ENCODE peak calls at places on chromosomes 16 and 17, in six cellular contexts. S, P, C, T, D and W are unnamed samples.

GRCh38 chr16:11560701-11561439 is 25.8 kb downstream of the LITAF start:
- DNase-seq in S (no peak), P (peak), C (no peak), T (peak), D (no peak), W (no peak)

GRCh38 chr17:841313-841712 is 59.2 kb downstream of the MRM3 start:
- DNase-seq in S (no peak), P (no peak), C (no peak), T (no peak), D (no peak), W (no peak)

GRCh38 chr16:66690106-66690847 is 6.3 kb downstream of the CMTM4 start:
- DNase-seq in S (no peak), P (no peak), C (no peak), T (no peak), D (no peak), W (no peak)

GRCh38 chr16:4664538-4665418 is 28.6 kb upstream of the NUDT16L1 start:
- DNase-seq in S (no peak), P (peak), C (peak), T (peak), D (no peak), W (no peak)

GRCh38 chr16:30896203-30896889 is at the start of gene CTF1:
- DNase-seq in S (peak), P (peak), C (peak), T (peak), D (peak), W (no peak)

GRCh38 chr17:82598256-82599011 is 49.8 kb downstream of the WDR45B start:
- DNase-seq in S (peak), P (no peak), C (no peak), T (no peak), D (no peak), W (no peak)

GRCh38 chr16:53282975-53283946 is 151.0 kb upstream of the RBL2 start:
- DNase-seq in S (peak), P (no peak), C (no peak), T (no peak), D (peak), W (no peak)

GRCh38 chr17:45451131-45451530 is 18.5 kb upstream of the ARHGAP27 start:
- DNase-seq in S (no peak), P (peak), C (no peak), T (no peak), D (no peak), W (no peak)

GRCh38 chr17:76981545-76982295 is 113.5 kb downstream of the MGAT5B start:
- DNase-seq in S (no peak), P (no peak), C (no peak), T (no peak), D (no peak), W (no peak)

GRCh38 chr16:73636196-73636595 is 588.3 kb upstream of the ZFHX3 start:
- DNase-seq in S (no peak), P (no peak), C (no peak), T (no peak), D (no peak), W (no peak)

GRCh38 chr16:77660311-77660710 is 62.0 kb upstream of the NUDT7 start:
- DNase-seq in S (peak), P (no peak), C (no peak), T (no peak), D (peak), W (no peak)

GRCh38 chr17:20223808-20224328 is 214.7 kb downstream of the SPECC1 start:
- DNase-seq in S (no peak), P (no peak), C (no peak), T (no peak), D (no peak), W (no peak)
- TF ChIP-seq CTCF in S (no peak), P (no peak), C (no peak), T (no peak), D (no peak), W (no peak)

DNA sequence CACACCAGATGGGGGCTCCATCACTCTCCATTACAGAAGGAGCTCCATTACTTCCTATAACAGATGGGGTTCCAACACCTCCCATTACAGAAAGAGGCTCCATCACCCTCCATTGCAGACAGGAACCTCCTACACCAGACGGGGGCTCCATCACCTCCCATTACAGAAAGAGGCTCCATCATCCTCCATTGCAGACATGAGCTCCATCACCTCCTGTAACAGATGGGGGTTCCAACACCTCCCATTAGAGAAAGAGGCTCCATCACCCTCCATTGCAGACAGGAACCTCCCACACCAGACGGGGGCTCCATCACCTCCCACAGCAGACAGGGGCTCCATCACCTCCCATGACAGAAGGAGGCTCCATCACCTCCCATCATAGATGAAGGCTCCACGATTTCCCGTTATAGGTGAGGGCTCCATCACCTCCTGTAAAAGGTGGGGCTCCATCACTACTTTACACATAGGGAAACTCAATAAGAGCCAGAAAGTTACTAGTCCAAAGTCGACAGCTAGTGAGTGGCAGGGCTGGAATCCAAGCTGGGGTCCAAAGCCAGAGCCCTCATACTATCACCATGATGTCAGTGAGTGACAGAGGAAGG is 224.8 kb downstream of the RBFOX3 start:
- DNase-seq in S (no peak), P (no peak), C (no peak), T (no peak), D (no peak), W (no peak)
- TF ChIP-seq CTCF in S (no peak), P (no peak), C (no peak), T (no peak), D (no peak), W (no peak)

GRCh38 chr16:86019446-86020047 is 120.6 kb downstream of the IRF8 start:
- DNase-seq in S (no peak), P (peak), C (no peak), T (no peak), D (peak), W (no peak)
- TF ChIP-seq CTCF in S (peak), P (peak), C (no peak), T (no peak), D (peak), W (no peak)

GRCh38 chr16:28554634-28555423 is 1.1 kb downstream of the SGF29 start:
- DNase-seq in S (no peak), P (no peak), C (no peak), T (no peak), D (no peak), W (no peak)

GRCh38 chr16:28549301-28549899 is 4.3 kb upstream of the SGF29 start:
- DNase-seq in S (peak), P (no peak), C (no peak), T (no peak), D (no peak), W (no peak)

GRCh38 chr16:28555593-28555992 is 1.9 kb downstream of the SGF29 start:
- DNase-seq in S (no peak), P (no peak), C (no peak), T (no peak), D (no peak), W (no peak)

GRCh38 chr16:28556914-28557320 is 3.2 kb downstream of the SGF29 start:
- DNase-seq in S (no peak), P (no peak), C (no peak), T (no peak), D (no peak), W (no peak)

DNA sequence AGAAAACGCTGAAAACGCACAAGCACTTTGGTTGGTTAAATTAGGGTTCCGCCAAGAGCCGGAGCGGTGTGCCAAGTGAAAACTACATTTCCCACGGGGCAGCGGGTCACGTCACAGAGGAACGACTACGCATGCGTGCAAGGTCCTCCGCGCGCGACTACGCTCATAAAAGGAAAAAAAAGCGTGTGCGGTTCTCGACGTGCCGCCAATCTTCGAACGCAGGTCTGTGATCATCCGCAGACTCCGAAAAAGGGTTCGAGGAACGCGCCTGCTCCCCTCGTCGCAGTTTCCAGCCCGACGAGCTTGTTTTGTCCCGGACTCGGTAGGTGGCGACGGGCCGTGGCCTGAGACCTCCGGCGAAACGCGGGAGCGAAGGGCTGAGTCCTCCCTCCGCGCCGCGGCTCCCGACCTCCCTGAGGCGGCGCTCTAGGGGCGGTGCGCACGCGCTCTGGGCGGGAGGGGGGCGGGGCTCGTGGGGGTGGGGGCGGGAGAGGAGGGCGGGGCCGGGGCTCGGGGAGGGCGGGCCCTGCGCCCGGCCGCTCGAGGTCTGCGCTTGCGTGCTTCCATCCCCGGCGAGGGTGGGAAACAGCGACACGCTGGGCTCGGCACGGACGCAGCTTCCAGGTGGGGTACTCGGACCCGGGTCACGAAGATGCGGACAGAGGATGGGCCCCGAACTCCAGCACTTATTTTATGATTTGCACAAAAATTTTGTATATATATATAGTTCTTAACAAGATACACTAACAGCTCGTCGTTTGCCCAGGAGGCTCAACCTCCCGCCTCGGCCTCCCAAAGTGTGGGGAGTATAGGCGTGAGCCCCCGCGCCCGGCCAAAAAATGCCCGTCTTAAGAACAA is at the start of gene SGF29:
- DNase-seq in S (peak), P (peak), C (peak), T (peak), D (peak), W (peak)
- TF ChIP-seq CTCF in S (peak), P (peak), C (peak), T (peak), D (no peak), W (no peak)

GRCh38 chr16:1763521-1764511 is 7.5 kb downstream of the NME3 start:
- DNase-seq in S (no peak), P (no peak), C (no peak), T (no peak), D (peak), W (no peak)
- TF ChIP-seq CTCF in S (peak), P (peak), C (peak), T (peak), D (peak), W (no peak)